ENCODE peak calls at places on chromosome 18, in four cellular contexts. One of them, this sample, is unnamed.

GRCh38 chr18:71450258-71450657 is 1093.9 kb downstream of the CBLN2 start:
- DNase-seq in HepG2: no peak
- DNase-seq in HCT116: no peak
- DNase-seq in Panc1: no peak
- DNase-seq in this sample: no peak

GRCh38 chr18:68484241-68484640 is 230.7 kb downstream of the TMX3 start:
- DNase-seq in HepG2: no peak
- DNase-seq in HCT116: no peak
- DNase-seq in Panc1: peak; percentile 5
- DNase-seq in this sample: no peak

GRCh38 chr18:27363918-27364317 is 178.8 kb upstream of the CHST9 start:
- DNase-seq in HepG2: peak; percentile 10
- DNase-seq in HCT116: no peak
- DNase-seq in Panc1: no peak
- DNase-seq in this sample: no peak

GRCh38 chr18:68757121-68757520 is 40.8 kb upstream of the CCDC102B start:
- DNase-seq in HepG2: no peak
- DNase-seq in HCT116: no peak
- DNase-seq in Panc1: no peak
- DNase-seq in this sample: no peak

GRCh38 chr18:31398191-31398590 is 21.6 kb downstream of the DSG4 start:
- DNase-seq in HepG2: no peak
- DNase-seq in HCT116: no peak
- DNase-seq in Panc1: no peak
- DNase-seq in this sample: no peak

GRCh38 chr18:8303151-8303770 is 306.0 kb upstream of the RAB12 start:
- DNase-seq in HepG2: no peak
- DNase-seq in HCT116: no peak
- DNase-seq in Panc1: no peak
- DNase-seq in this sample: no peak

GRCh38 chr18:26438980-26439379 is 109.4 kb downstream of the KCTD1 start:
- DNase-seq in HepG2: no peak
- DNase-seq in HCT116: no peak
- DNase-seq in Panc1: no peak
- DNase-seq in this sample: no peak

GRCh38 chr18:11767935-11768334 is 78.9 kb downstream of the GNAL start:
- DNase-seq in HepG2: no peak
- DNase-seq in HCT116: no peak
- DNase-seq in Panc1: no peak
- DNase-seq in this sample: no peak

GRCh38 chr18:70036168-70036567 is 88.5 kb upstream of the CD226 start:
- DNase-seq in HepG2: no peak
- DNase-seq in HCT116: no peak
- DNase-seq in Panc1: no peak
- DNase-seq in this sample: no peak

GRCh38 chr18:31102941-31103340 is 720 bp upstream of the DSC2 start:
- DNase-seq in HepG2: no peak
- DNase-seq in HCT116: no peak
- DNase-seq in Panc1: no peak
- DNase-seq in this sample: no peak

GRCh38 chr18:582465-582864 is 2.3 kb downstream of the CETN1 start:
- DNase-seq in HepG2: no peak
- DNase-seq in HCT116: no peak
- DNase-seq in Panc1: no peak
- DNase-seq in this sample: no peak

GRCh38 chr18:35389095-35389618 is 12.0 kb upstream of the ZNF396 start:
- DNase-seq in HepG2: no peak
- DNase-seq in HCT116: no peak
- DNase-seq in Panc1: no peak
- DNase-seq in this sample: no peak

GRCh38 chr18:136433-136832 is 21.9 kb upstream of the USP14 start:
- DNase-seq in HepG2: peak; percentile 54
- DNase-seq in HCT116: no peak
- DNase-seq in Panc1: no peak
- DNase-seq in this sample: peak; percentile 72

GRCh38 chr18:27400001-27400400 is 214.9 kb upstream of the CHST9 start:
- DNase-seq in HepG2: no peak
- DNase-seq in HCT116: no peak
- DNase-seq in Panc1: no peak
- DNase-seq in this sample: no peak

GRCh38 chr18:64982414-64983096 is 768.3 kb upstream of the CDH7 start:
- DNase-seq in HepG2: no peak
- DNase-seq in HCT116: no peak
- DNase-seq in Panc1: no peak
- DNase-seq in this sample: no peak

GRCh38 chr18:70280007-70280925 is 8.6 kb upstream of the SOCS6 start:
- DNase-seq in HepG2: no peak
- DNase-seq in HCT116: peak; percentile 88
- DNase-seq in Panc1: no peak
- DNase-seq in this sample: no peak

GRCh38 chr18:3262234-3263171 is 570 bp downstream of the MYL12B start:
- DNase-seq in HepG2: no peak
- DNase-seq in HCT116: no peak
- DNase-seq in Panc1: no peak
- DNase-seq in this sample: peak; percentile 60

GRCh38 chr18:51078026-51078425 is 48.0 kb downstream of the SMAD4 start:
- DNase-seq in HepG2: no peak
- DNase-seq in HCT116: no peak
- DNase-seq in Panc1: no peak
- DNase-seq in this sample: no peak

GRCh38 chr18:30765247-30765646 is 277.3 kb downstream of the DSC3 start:
- DNase-seq in HepG2: no peak
- DNase-seq in HCT116: no peak
- DNase-seq in Panc1: no peak
- DNase-seq in this sample: no peak

GRCh38 chr18:22493940-22494339 is 76.2 kb upstream of the CTAGE1 start:
- DNase-seq in HepG2: no peak
- DNase-seq in HCT116: no peak
- DNase-seq in Panc1: no peak
- DNase-seq in this sample: no peak

GRCh38 chr18:5998166-5998881 is 103.0 kb upstream of the TMEM200C start:
- DNase-seq in HepG2: peak; percentile 88
- DNase-seq in HCT116: no peak
- DNase-seq in Panc1: no peak
- DNase-seq in this sample: no peak

GRCh38 chr18:56246912-56247311 is 391.5 kb downstream of the TXNL1 start:
- DNase-seq in HepG2: no peak
- DNase-seq in HCT116: no peak
- DNase-seq in Panc1: no peak
- DNase-seq in this sample: no peak

GRCh38 chr18:59249186-59249774 is 24.0 kb downstream of the RAX start:
- DNase-seq in HepG2: peak; percentile 58
- DNase-seq in HCT116: peak; percentile 75
- DNase-seq in Panc1: peak; percentile 72
- DNase-seq in this sample: peak; percentile 21

GRCh38 chr18:59561596-59561995 is 135.6 kb downstream of the CCBE1 start:
- DNase-seq in HepG2: no peak
- DNase-seq in HCT116: no peak
- DNase-seq in Panc1: no peak
- DNase-seq in this sample: no peak

GRCh38 chr18:50716902-50717301 is 102.9 kb downstream of the MRO start:
- DNase-seq in HepG2: no peak
- DNase-seq in HCT116: no peak
- DNase-seq in Panc1: no peak
- DNase-seq in this sample: no peak

GRCh38 chr18:36335476-36336279 is 38.2 kb downstream of the FHOD3 start:
- DNase-seq in HepG2: no peak
- DNase-seq in HCT116: no peak
- DNase-seq in Panc1: no peak
- DNase-seq in this sample: no peak

GRCh38 chr18:40875101-40875500 is 1079.9 kb upstream of the PIK3C3 start:
- DNase-seq in HepG2: no peak
- DNase-seq in HCT116: no peak
- DNase-seq in Panc1: no peak
- DNase-seq in this sample: no peak

GRCh38 chr18:39453882-39454281 is 1888.3 kb upstream of the CELF4 start:
- DNase-seq in HepG2: peak; percentile 30
- DNase-seq in HCT116: no peak
- DNase-seq in Panc1: no peak
- DNase-seq in this sample: no peak

GRCh38 chr18:59079264-59079972 is 60.3 kb upstream of the SEC11C start:
- DNase-seq in HepG2: no peak
- DNase-seq in HCT116: no peak
- DNase-seq in Panc1: no peak
- DNase-seq in this sample: no peak

GRCh38 chr18:25180974-25181373 is 171.0 kb downstream of the ZNF521 start:
- DNase-seq in HepG2: no peak
- DNase-seq in HCT116: no peak
- DNase-seq in Panc1: no peak
- DNase-seq in this sample: no peak

GRCh38 chr18:11246883-11247282 is 97.5 kb upstream of the PIEZO2 start:
- DNase-seq in HepG2: no peak
- DNase-seq in HCT116: no peak
- DNase-seq in Panc1: no peak
- DNase-seq in this sample: no peak

GRCh38 chr18:55479656-55480420 is 108.2 kb downstream of the TCF4 start:
- DNase-seq in HepG2: no peak
- DNase-seq in HCT116: no peak
- DNase-seq in Panc1: no peak
- DNase-seq in this sample: no peak

GRCh38 chr18:35497006-35497333 is 790 bp downstream of the INO80C start:
- DNase-seq in HepG2: no peak
- DNase-seq in HCT116: no peak
- DNase-seq in Panc1: no peak
- DNase-seq in this sample: peak; percentile 60

GRCh38 chr18:36692909-36693308 is 135.9 kb downstream of the TPGS2 start:
- DNase-seq in HepG2: no peak
- DNase-seq in HCT116: no peak
- DNase-seq in Panc1: no peak
- DNase-seq in this sample: no peak

GRCh38 chr18:34848695-34849094 is 138.6 kb downstream of the DTNA start:
- DNase-seq in HepG2: no peak
- DNase-seq in HCT116: no peak
- DNase-seq in Panc1: no peak
- DNase-seq in this sample: no peak

GRCh38 chr18:57923606-57924005 is 120.4 kb upstream of the NEDD4L start:
- DNase-seq in HepG2: no peak
- DNase-seq in HCT116: no peak
- DNase-seq in Panc1: no peak
- DNase-seq in this sample: no peak

DNA sequence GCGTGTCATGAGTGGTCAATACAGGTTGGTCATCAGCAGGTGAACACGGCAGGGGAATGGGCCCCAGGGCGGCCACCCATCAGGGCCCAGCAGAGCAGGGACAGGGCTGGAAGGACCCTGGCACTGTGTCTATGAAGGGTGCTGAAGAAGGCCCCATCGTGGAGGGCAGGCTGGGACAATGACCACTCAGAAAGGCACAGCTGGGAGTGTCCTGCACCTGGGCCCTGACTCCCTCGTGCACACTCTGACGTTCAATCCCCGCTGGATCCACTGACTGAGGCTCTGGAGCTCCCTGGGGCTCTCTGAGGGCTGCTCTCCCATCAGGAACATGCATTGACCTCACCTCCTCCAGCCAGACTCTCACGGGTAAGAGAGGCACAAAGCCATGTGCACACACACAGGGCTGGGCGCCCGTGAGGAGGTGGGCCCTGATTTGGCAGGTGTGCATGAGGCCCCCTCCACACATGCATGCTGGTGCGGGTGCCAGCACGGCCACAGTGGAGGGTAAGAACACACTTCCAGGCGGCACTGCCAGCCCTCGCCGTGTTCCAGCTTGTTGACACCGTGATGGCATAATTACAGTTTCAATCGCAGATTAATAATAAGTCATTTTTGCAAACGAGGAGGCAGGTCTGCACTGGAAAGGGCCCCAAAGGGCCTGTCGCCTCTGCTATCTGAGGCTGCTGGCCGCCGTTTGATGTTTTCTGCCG is 58.5 kb downstream of the SMAD7 start:
- DNase-seq in HepG2: no peak
- DNase-seq in HCT116: no peak
- DNase-seq in Panc1: no peak
- DNase-seq in this sample: no peak
- TF ChIP-seq TCF7L2 in HepG2: no peak
- TF ChIP-seq TCF7L2 in HCT116: no peak
- TF ChIP-seq TCF7L2 in Panc1: no peak
- TF ChIP-seq TCF7L2 in this sample: no peak

DNA sequence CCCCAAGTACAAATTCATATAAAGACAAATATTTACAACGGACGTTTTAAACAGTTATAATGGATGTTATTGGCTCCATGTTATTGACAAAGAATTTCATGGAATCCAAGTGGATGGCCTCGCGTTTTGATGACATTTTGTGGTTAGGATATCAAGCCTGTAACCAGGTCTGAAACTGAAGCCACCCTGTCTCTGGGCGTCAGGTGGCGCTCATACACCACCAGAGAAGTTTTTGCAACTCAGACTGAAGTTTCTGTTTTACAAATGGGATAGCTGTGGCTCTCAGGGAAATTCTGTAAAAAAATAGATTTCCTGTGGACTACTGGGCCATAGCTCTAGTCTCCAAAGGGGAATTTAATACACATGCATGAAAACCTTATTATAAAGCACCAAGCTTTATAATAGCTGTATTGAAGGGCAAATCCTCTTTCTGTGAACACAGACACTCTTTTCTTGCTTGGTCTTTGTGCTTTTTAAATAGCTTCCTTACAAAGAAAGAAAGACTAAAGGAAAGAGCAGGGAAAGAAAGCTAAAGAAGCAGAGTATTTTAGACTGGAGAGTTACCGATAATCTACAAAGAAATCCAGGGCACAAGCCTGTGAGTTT is 86.7 kb downstream of the C18orf54 start:
- DNase-seq in HepG2: peak; percentile 32
- DNase-seq in HCT116: peak; percentile 60
- DNase-seq in Panc1: peak; percentile 41
- DNase-seq in this sample: peak; percentile 50
- TF ChIP-seq TCF7L2 in HepG2: no peak
- TF ChIP-seq TCF7L2 in HCT116: no peak
- TF ChIP-seq TCF7L2 in Panc1: no peak
- TF ChIP-seq TCF7L2 in this sample: no peak

DNA sequence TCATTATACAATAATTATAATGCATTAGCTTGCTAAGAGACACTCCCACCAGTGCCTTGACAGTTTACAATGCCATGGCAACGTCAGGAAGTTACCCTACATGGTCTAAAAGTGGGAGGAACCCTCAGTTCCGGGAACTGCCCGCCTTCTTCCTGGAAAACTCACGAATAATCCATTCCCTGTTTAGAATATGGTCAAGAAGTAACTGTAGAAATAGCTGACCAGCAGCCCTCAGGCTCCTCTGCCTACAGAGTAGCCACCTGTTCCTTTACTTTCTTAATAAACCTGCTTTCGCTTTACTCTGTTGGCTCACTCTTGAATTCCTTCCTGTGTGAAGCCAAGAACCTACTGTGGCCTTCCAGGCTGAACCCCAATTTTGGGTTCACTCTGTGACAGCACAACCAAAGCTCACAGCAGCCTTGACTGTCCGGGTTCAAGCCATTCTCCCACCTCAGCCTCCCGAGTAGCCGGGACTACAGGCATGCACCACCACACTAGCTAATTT is 20.0 kb upstream of the PTPN2 start:
- DNase-seq in HepG2: no peak
- DNase-seq in HCT116: no peak
- DNase-seq in Panc1: no peak
- DNase-seq in this sample: peak; percentile 98
- TF ChIP-seq TCF7L2 in HepG2: no peak
- TF ChIP-seq TCF7L2 in HCT116: no peak
- TF ChIP-seq TCF7L2 in Panc1: no peak
- TF ChIP-seq TCF7L2 in this sample: no peak

GRCh38 chr18:9951022-9951859 is 37.4 kb downstream of the VAPA start:
- DNase-seq in HepG2: peak; percentile 59
- DNase-seq in HCT116: peak; percentile 55
- DNase-seq in Panc1: peak; percentile 27
- DNase-seq in this sample: peak; percentile 56
- TF ChIP-seq TCF7L2 in HepG2: no peak
- TF ChIP-seq TCF7L2 in HCT116: no peak
- TF ChIP-seq TCF7L2 in Panc1: no peak
- TF ChIP-seq TCF7L2 in this sample: no peak

GRCh38 chr18:47552783-47553182 is 301.3 kb upstream of the SKOR2 start:
- DNase-seq in HepG2: no peak
- DNase-seq in HCT116: no peak
- DNase-seq in Panc1: no peak
- DNase-seq in this sample: no peak
- TF ChIP-seq TCF7L2 in HepG2: no peak
- TF ChIP-seq TCF7L2 in HCT116: no peak
- TF ChIP-seq TCF7L2 in Panc1: no peak
- TF ChIP-seq TCF7L2 in this sample: no peak

This sample was measured in K562.